ENCODE peak calls at places on chromosomes 13 and 19, in six cellular contexts. X, Z, Y, K, B and P are unnamed samples.

GRCh38 chr19:30754162-30754561 is 382.0 kb downstream of the ZNF536 start:
- DNase-seq in X (no peak), Z (no peak), Y (no peak), K (no peak), B (no peak), P (no peak)

GRCh38 chr13:37412271-37412683 is 186.3 kb downstream of the POSTN start:
- DNase-seq in X (no peak), Z (no peak), Y (no peak), K (no peak), B (no peak), P (no peak)

GRCh38 chr13:34249546-34249945 is 431.6 kb downstream of the RFC3 start:
- DNase-seq in X (no peak), Z (no peak), Y (no peak), K (no peak), B (no peak), P (no peak)

GRCh38 chr19:5580116-5580515 is 12.4 kb upstream of the TINCR start:
- DNase-seq in X (no peak), Z (no peak), Y (no peak), K (no peak), B (no peak), P (no peak)

GRCh38 chr19:1276620-1277007 is 1.3 kb downstream of the FAM174C start:
- DNase-seq in X (no peak), Z (no peak), Y (no peak), K (no peak), B (no peak), P (no peak)

GRCh38 chr13:98300956-98301641 is 124.0 kb upstream of the RNF113B start:
- DNase-seq in X (no peak), Z (no peak), Y (no peak), K (peak; percentile 30), B (no peak), P (no peak)

GRCh38 chr13:40562975-40563349 is 103.5 kb downstream of the FOXO1 start:
- DNase-seq in X (peak; percentile 23), Z (no peak), Y (no peak), K (no peak), B (no peak), P (no peak)

GRCh38 chr13:107864543-107865460 is 350.5 kb downstream of the LIG4 start:
- DNase-seq in X (no peak), Z (no peak), Y (no peak), K (peak; percentile 65), B (peak; percentile 7), P (no peak)